ENCODE peak calls at places on chromosomes 6 and 20, in six cellular contexts. T, Q, Z, N, V and C are unnamed samples.

GRCh38 chr20:18805881-18806280 is 7.7 kb upstream of the SCP2D1 start:
- DNase-seq in T (no peak), Q (no peak), Z (no peak), N (no peak), V (no peak), C (no peak)

GRCh38 chr20:16533493-16533892 is 39.8 kb downstream of the KIF16B start:
- DNase-seq in T (no peak), Q (no peak), Z (no peak), N (no peak), V (no peak), C (no peak)

GRCh38 chr6:71289039-71289801 is 609 bp downstream of the OGFRL1 start:
- DNase-seq in T (peak; percentile 36), Q (peak; percentile 20), Z (peak; percentile 50), N (peak; percentile 60), V (peak; percentile 50), C (no peak)

GRCh38 chr6:119483936-119484335 is 134.4 kb upstream of the MAN1A1 start:
- DNase-seq in T (no peak), Q (no peak), Z (no peak), N (no peak), V (no peak), C (no peak)

GRCh38 chr6:161409353-161409752 is 135.5 kb upstream of the AGPAT4 start:
- DNase-seq in T (no peak), Q (no peak), Z (no peak), N (no peak), V (no peak), C (no peak)

GRCh38 chr20:33933469-33933909 is 60.2 kb upstream of the RALY start:
- DNase-seq in T (peak; percentile 33), Q (peak; percentile 69), Z (no peak), N (peak; percentile 61), V (peak; percentile 34), C (no peak)

GRCh38 chr6:81613606-81614005 is 138.9 kb downstream of the TENT5A start:
- DNase-seq in T (no peak), Q (no peak), Z (no peak), N (no peak), V (no peak), C (no peak)

GRCh38 chr20:43840382-43841070 is 74.1 kb upstream of the TOX2 start:
- DNase-seq in T (no peak), Q (peak; percentile 40), Z (no peak), N (no peak), V (no peak), C (no peak)

GRCh38 chr6:89794324-89794723 is 25.3 kb downstream of the MDN1 start:
- DNase-seq in T (no peak), Q (no peak), Z (no peak), N (no peak), V (no peak), C (no peak)

GRCh38 chr20:709421-709820 is 33.8 kb upstream of the SCRT2 start:
- DNase-seq in T (no peak), Q (no peak), Z (no peak), N (no peak), V (peak; percentile 64), C (no peak)

GRCh38 chr6:163457637-163458561 is 43.4 kb downstream of the QKI start:
- DNase-seq in T (no peak), Q (peak; percentile 42), Z (no peak), N (no peak), V (no peak), C (no peak)

GRCh38 chr6:31629014-31629413 is 8.5 kb downstream of the PRRC2A start:
- DNase-seq in T (no peak), Q (no peak), Z (no peak), N (no peak), V (no peak), C (no peak)

GRCh38 chr6:149830731-149831379 is 33.3 kb downstream of the LRP11 start:
- DNase-seq in T (no peak), Q (no peak), Z (no peak), N (no peak), V (no peak), C (no peak)

GRCh38 chr6:137581019-137581707 is 87.0 kb upstream of the OLIG3 start:
- DNase-seq in T (no peak), Q (no peak), Z (no peak), N (no peak), V (no peak), C (no peak)

GRCh38 chr6:138953451-138953850 is 34.6 kb downstream of the REPS1 start:
- DNase-seq in T (no peak), Q (no peak), Z (no peak), N (no peak), V (no peak), C (no peak)

GRCh38 chr20:57999465-58000111 is 228.9 kb downstream of the ANKRD60 start:
- DNase-seq in T (no peak), Q (no peak), Z (no peak), N (peak; percentile 58), V (no peak), C (no peak)

GRCh38 chr6:100664274-100665040 is 199.7 kb upstream of the SIM1 start:
- DNase-seq in T (no peak), Q (peak; percentile 20), Z (no peak), N (no peak), V (no peak), C (no peak)

GRCh38 chr6:105994522-105995402 is 91.4 kb upstream of the PRDM1 start:
- DNase-seq in T (peak; percentile 59), Q (peak; percentile 39), Z (no peak), N (peak; percentile 74), V (peak; percentile 56), C (no peak)

GRCh38 chr6:31763617-31763940 is 1.1 kb downstream of the SAPCD1 start:
- DNase-seq in T (no peak), Q (peak; percentile 19), Z (no peak), N (no peak), V (no peak), C (no peak)

GRCh38 chr6:83092756-83093399 is 25.4 kb downstream of the DOP1A start:
- DNase-seq in T (no peak), Q (no peak), Z (no peak), N (no peak), V (no peak), C (no peak)

GRCh38 chr6:345747-346388 is 45.7 kb upstream of the IRF4 start:
- DNase-seq in T (no peak), Q (no peak), Z (no peak), N (peak; percentile 46), V (no peak), C (no peak)

GRCh38 chr6:104472245-104472644 is 387.5 kb downstream of the HACE1 start:
- DNase-seq in T (no peak), Q (no peak), Z (no peak), N (no peak), V (no peak), C (no peak)

GRCh38 chr6:46931416-46931815 is 9.7 kb upstream of the ADGRF5 start:
- DNase-seq in T (no peak), Q (no peak), Z (no peak), N (no peak), V (no peak), C (no peak)

GRCh38 chr6:134431306-134431919 is 113.5 kb upstream of the SGK1 start:
- DNase-seq in T (no peak), Q (no peak), Z (no peak), N (no peak), V (no peak), C (no peak)

GRCh38 chr6:42984001-42984923 is at the start of gene PPP2R5D:
- DNase-seq in T (peak; percentile 98), Q (peak; percentile 97), Z (peak; percentile 92), N (peak; percentile 98), V (peak; percentile 94), C (peak; percentile 97)
- TF ChIP-seq CTCF in T (peak; percentile 21), Q (no peak), Z (no peak), N (no peak), V (no peak), C (peak; percentile 13)

GRCh38 chr6:15905488-15906392 is 223.1 kb upstream of the MYLIP start:
- DNase-seq in T (no peak), Q (no peak), Z (no peak), N (no peak), V (no peak), C (no peak)

GRCh38 chr6:15909290-15910070 is 219.4 kb upstream of the MYLIP start:
- DNase-seq in T (no peak), Q (no peak), Z (no peak), N (no peak), V (no peak), C (no peak)

GRCh38 chr6:15908871-15909270 is 220.0 kb upstream of the MYLIP start:
- DNase-seq in T (no peak), Q (no peak), Z (no peak), N (no peak), V (no peak), C (no peak)

GRCh38 chr6:15906393-15906976 is 222.4 kb upstream of the MYLIP start:
- DNase-seq in T (no peak), Q (no peak), Z (no peak), N (no peak), V (no peak), C (no peak)

GRCh38 chr6:15907914-15908518 is 220.9 kb upstream of the MYLIP start:
- DNase-seq in T (no peak), Q (no peak), Z (peak; percentile 46), N (no peak), V (no peak), C (no peak)
- TF ChIP-seq CTCF in T (no peak), Q (no peak), Z (no peak), N (no peak), V (no peak), C (no peak)

GRCh38 chr6:109008951-109009760 is 85.5 kb downstream of the SESN1 start:
- DNase-seq in T (peak; percentile 92), Q (peak; percentile 77), Z (peak; percentile 90), N (peak; percentile 98), V (peak; percentile 96), C (peak; percentile 94)
- TF ChIP-seq CTCF in T (peak; percentile 49), Q (no peak), Z (peak; percentile 29), N (peak; percentile 22), V (peak; percentile 14), C (peak; percentile 38)

GRCh38 chr20:55057779-55058415 is 582.5 kb downstream of the DOK5 start:
- DNase-seq in T (no peak), Q (no peak), Z (no peak), N (no peak), V (no peak), C (no peak)
- TF ChIP-seq CTCF in T (no peak), Q (no peak), Z (peak; percentile 53), N (peak; percentile 14), V (peak; percentile 45), C (no peak)